ENCODE peak calls at places on chromosomes 6 and 20, in five cellular contexts. One of them, this sample, is unnamed.

GRCh38 chr6:87473419-87473903 is 687 bp downstream of the SLC35A1 start:
- DNase-seq in psoas muscle: no peak
- DNase-seq in bronchial epithelial cell: peak; percentile 71
- DNase-seq in sigmoid colon: no peak
- DNase-seq in CD8-positive, alpha-beta T cell: peak; percentile 33
- DNase-seq in this sample: peak; percentile 68

GRCh38 chr6:143429970-143430369 is 20.5 kb downstream of the ADAT2 start:
- DNase-seq in psoas muscle: no peak
- DNase-seq in bronchial epithelial cell: no peak
- DNase-seq in sigmoid colon: no peak
- DNase-seq in CD8-positive, alpha-beta T cell: no peak
- DNase-seq in this sample: no peak

GRCh38 chr6:122128445-122128844 is 271.0 kb upstream of the HSF2 start:
- DNase-seq in psoas muscle: no peak
- DNase-seq in bronchial epithelial cell: no peak
- DNase-seq in sigmoid colon: no peak
- DNase-seq in CD8-positive, alpha-beta T cell: no peak
- DNase-seq in this sample: no peak

GRCh38 chr20:12914804-12915203 is 94.0 kb upstream of the SPTLC3 start:
- DNase-seq in psoas muscle: no peak
- DNase-seq in bronchial epithelial cell: no peak
- DNase-seq in sigmoid colon: no peak
- DNase-seq in CD8-positive, alpha-beta T cell: no peak
- DNase-seq in this sample: no peak

GRCh38 chr6:132247381-132248159 is 153.7 kb downstream of the MOXD1 start:
- DNase-seq in psoas muscle: no peak
- DNase-seq in bronchial epithelial cell: peak; percentile 38
- DNase-seq in sigmoid colon: no peak
- DNase-seq in CD8-positive, alpha-beta T cell: no peak
- DNase-seq in this sample: no peak

GRCh38 chr20:48787861-48788375 is 39.9 kb downstream of the PREX1 start:
- DNase-seq in psoas muscle: no peak
- DNase-seq in bronchial epithelial cell: peak; percentile 15
- DNase-seq in sigmoid colon: peak; percentile 74
- DNase-seq in CD8-positive, alpha-beta T cell: no peak
- DNase-seq in this sample: no peak

GRCh38 chr6:144327081-144327480 is 41.9 kb downstream of the UTRN start:
- DNase-seq in psoas muscle: no peak
- DNase-seq in bronchial epithelial cell: peak; percentile 72
- DNase-seq in sigmoid colon: no peak
- DNase-seq in CD8-positive, alpha-beta T cell: no peak
- DNase-seq in this sample: no peak

GRCh38 chr20:1871807-1872455 is 23.3 kb upstream of the SIRPA start:
- DNase-seq in psoas muscle: no peak
- DNase-seq in bronchial epithelial cell: no peak
- DNase-seq in sigmoid colon: no peak
- DNase-seq in CD8-positive, alpha-beta T cell: no peak
- DNase-seq in this sample: no peak

GRCh38 chr6:105453968-105454367 is 51.1 kb upstream of the PREP start:
- DNase-seq in psoas muscle: no peak
- DNase-seq in bronchial epithelial cell: no peak
- DNase-seq in sigmoid colon: no peak
- DNase-seq in CD8-positive, alpha-beta T cell: no peak
- DNase-seq in this sample: no peak

GRCh38 chr6:48610846-48611245 is 499.8 kb upstream of the PTCHD4 start:
- DNase-seq in psoas muscle: no peak
- DNase-seq in bronchial epithelial cell: no peak
- DNase-seq in sigmoid colon: no peak
- DNase-seq in CD8-positive, alpha-beta T cell: no peak
- DNase-seq in this sample: no peak

GRCh38 chr20:63009044-63009961 is 2.5 kb upstream of the BHLHE23 start:
- DNase-seq in psoas muscle: peak; percentile 87
- DNase-seq in bronchial epithelial cell: peak; percentile 22
- DNase-seq in sigmoid colon: peak; percentile 76
- DNase-seq in CD8-positive, alpha-beta T cell: peak; percentile 78
- DNase-seq in this sample: peak; percentile 79

GRCh38 chr20:59830107-59831023 is 103.1 kb downstream of the SYCP2 start:
- DNase-seq in psoas muscle: no peak
- DNase-seq in bronchial epithelial cell: peak; percentile 35
- DNase-seq in sigmoid colon: no peak
- DNase-seq in CD8-positive, alpha-beta T cell: no peak
- DNase-seq in this sample: peak; percentile 13

GRCh38 chr6:74755196-74755595 is 450.7 kb downstream of the COL12A1 start:
- DNase-seq in psoas muscle: no peak
- DNase-seq in bronchial epithelial cell: no peak
- DNase-seq in sigmoid colon: no peak
- DNase-seq in CD8-positive, alpha-beta T cell: no peak
- DNase-seq in this sample: no peak

GRCh38 chr6:101117397-101118185 is 236.5 kb upstream of the ASCC3 start:
- DNase-seq in psoas muscle: no peak
- DNase-seq in bronchial epithelial cell: no peak
- DNase-seq in sigmoid colon: no peak
- DNase-seq in CD8-positive, alpha-beta T cell: no peak
- DNase-seq in this sample: peak; percentile 59

GRCh38 chr6:83008631-83009030 is 57.0 kb downstream of the UBE3D start:
- DNase-seq in psoas muscle: no peak
- DNase-seq in bronchial epithelial cell: no peak
- DNase-seq in sigmoid colon: no peak
- DNase-seq in CD8-positive, alpha-beta T cell: no peak
- DNase-seq in this sample: no peak

GRCh38 chr20:38216736-38217595 is 43.6 kb downstream of the KIAA1755 start:
- DNase-seq in psoas muscle: no peak
- DNase-seq in bronchial epithelial cell: no peak
- DNase-seq in sigmoid colon: peak; percentile 60
- DNase-seq in CD8-positive, alpha-beta T cell: no peak
- DNase-seq in this sample: no peak

GRCh38 chr20:20611165-20611564 is 101.3 kb downstream of the RALGAPA2 start:
- DNase-seq in psoas muscle: no peak
- DNase-seq in bronchial epithelial cell: no peak
- DNase-seq in sigmoid colon: no peak
- DNase-seq in CD8-positive, alpha-beta T cell: no peak
- DNase-seq in this sample: no peak

GRCh38 chr6:68778356-68779020 is 143.4 kb downstream of the ADGRB3 start:
- DNase-seq in psoas muscle: no peak
- DNase-seq in bronchial epithelial cell: peak; percentile 37
- DNase-seq in sigmoid colon: no peak
- DNase-seq in CD8-positive, alpha-beta T cell: no peak
- DNase-seq in this sample: no peak

GRCh38 chr20:39706089-39706721 is 744.1 kb downstream of the DHX35 start:
- DNase-seq in psoas muscle: no peak
- DNase-seq in bronchial epithelial cell: no peak
- DNase-seq in sigmoid colon: peak; percentile 69
- DNase-seq in CD8-positive, alpha-beta T cell: no peak
- DNase-seq in this sample: no peak
- H3K4me3 ChIP-seq in psoas muscle: no peak overlapping the region
- H3K4me3 ChIP-seq in bronchial epithelial cell: no peak overlapping the region
- H3K4me3 ChIP-seq in sigmoid colon: no peak overlapping the region
- H3K4me3 ChIP-seq in CD8-positive, alpha-beta T cell: no peak overlapping the region
- H3K4me3 ChIP-seq in this sample: no peak overlapping the region

GRCh38 chr6:349491-349921 is 42.0 kb upstream of the IRF4 start:
- DNase-seq in psoas muscle: no peak
- DNase-seq in bronchial epithelial cell: no peak
- DNase-seq in sigmoid colon: no peak
- DNase-seq in CD8-positive, alpha-beta T cell: no peak
- DNase-seq in this sample: no peak
- TF ChIP-seq CTCF in psoas muscle: no peak
- TF ChIP-seq CTCF in bronchial epithelial cell: no peak
- TF ChIP-seq CTCF in sigmoid colon: no peak
- TF ChIP-seq CTCF in CD8-positive, alpha-beta T cell: no peak
- TF ChIP-seq CTCF in this sample: no peak

GRCh38 chr6:42038811-42039408 is 11.4 kb upstream of the TAF8 start:
- DNase-seq in psoas muscle: no peak
- DNase-seq in bronchial epithelial cell: no peak
- DNase-seq in sigmoid colon: no peak
- DNase-seq in CD8-positive, alpha-beta T cell: no peak
- DNase-seq in this sample: no peak

GRCh38 chr6:42043787-42044475 is 6.4 kb upstream of the TAF8 start:
- DNase-seq in psoas muscle: peak; percentile 93
- DNase-seq in bronchial epithelial cell: peak; percentile 64
- DNase-seq in sigmoid colon: peak; percentile 92
- DNase-seq in CD8-positive, alpha-beta T cell: peak; percentile 90
- DNase-seq in this sample: peak; percentile 95

GRCh38 chr6:42045538-42046460 is 4.5 kb upstream of the TAF8 start:
- DNase-seq in psoas muscle: peak; percentile 92
- DNase-seq in bronchial epithelial cell: peak; percentile 88
- DNase-seq in sigmoid colon: peak; percentile 98
- DNase-seq in CD8-positive, alpha-beta T cell: peak; percentile 66
- DNase-seq in this sample: peak; percentile 91

GRCh38 chr6:42041131-42042055 is 8.9 kb upstream of the TAF8 start:
- DNase-seq in psoas muscle: no peak
- DNase-seq in bronchial epithelial cell: no peak
- DNase-seq in sigmoid colon: peak; percentile 35
- DNase-seq in CD8-positive, alpha-beta T cell: no peak
- DNase-seq in this sample: no peak

DNA sequence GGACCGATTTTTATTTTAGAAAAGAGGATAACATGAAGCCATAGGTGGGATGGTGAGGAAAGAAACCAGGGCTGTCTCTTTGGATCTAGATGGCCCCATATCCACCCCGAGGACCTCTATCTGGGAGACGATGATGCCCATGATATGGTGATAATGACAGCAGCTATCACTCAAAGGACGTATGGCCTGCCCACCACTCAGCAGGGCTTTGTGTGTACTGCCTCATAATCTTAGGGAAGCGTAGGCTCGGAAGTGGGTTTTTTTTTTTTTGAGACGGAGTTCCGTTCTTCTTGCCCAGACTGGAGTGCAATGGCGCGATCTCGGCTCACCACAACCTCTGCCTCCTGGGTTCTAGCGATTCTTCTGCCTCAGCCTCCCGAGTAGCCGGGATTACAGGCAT is 8.2 kb upstream of the TAF8 start:
- DNase-seq in psoas muscle: no peak
- DNase-seq in bronchial epithelial cell: no peak
- DNase-seq in sigmoid colon: no peak
- DNase-seq in CD8-positive, alpha-beta T cell: no peak
- DNase-seq in this sample: no peak
- H3K4me3 ChIP-seq in psoas muscle: no peak overlapping the region
- H3K4me3 ChIP-seq in bronchial epithelial cell: no peak overlapping the region
- H3K4me3 ChIP-seq in sigmoid colon: no peak overlapping the region
- H3K4me3 ChIP-seq in CD8-positive, alpha-beta T cell: peak overlapping the region; percentile 57
- H3K4me3 ChIP-seq in this sample: no peak overlapping the region

DNA sequence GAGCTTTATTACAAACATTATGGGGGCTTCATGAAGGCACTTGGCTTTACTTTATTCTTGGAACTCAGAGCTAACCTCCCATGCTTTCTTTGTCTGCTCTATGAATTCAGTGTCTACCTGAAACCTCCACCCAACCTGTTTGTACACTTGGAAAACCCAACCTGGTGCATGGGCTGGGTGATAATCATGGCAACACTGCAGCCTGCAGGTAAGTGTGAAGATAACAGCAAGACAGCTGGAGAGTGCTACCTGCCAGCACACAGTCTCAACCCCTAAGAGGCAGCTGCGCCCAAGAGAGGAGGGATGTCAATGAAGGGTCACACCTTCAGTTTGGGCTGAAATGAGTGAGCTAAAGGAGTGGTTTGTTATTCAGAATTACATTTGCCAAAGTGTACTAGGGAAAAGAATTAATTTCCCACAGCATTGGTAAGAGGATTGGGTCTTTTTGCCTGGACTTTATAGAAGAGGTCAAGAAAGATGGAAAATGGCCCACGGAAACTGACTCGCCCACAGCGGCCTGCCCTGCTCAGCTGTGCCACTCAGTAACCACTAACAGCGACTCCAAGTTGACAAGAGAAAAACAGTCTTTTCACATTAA is 24.4 kb downstream of the FOXQ1 start:
- DNase-seq in psoas muscle: no peak
- DNase-seq in bronchial epithelial cell: peak; percentile 84
- DNase-seq in sigmoid colon: no peak
- DNase-seq in CD8-positive, alpha-beta T cell: no peak
- DNase-seq in this sample: peak; percentile 67
- TF ChIP-seq CTCF in psoas muscle: no peak
- TF ChIP-seq CTCF in bronchial epithelial cell: peak; percentile 81
- TF ChIP-seq CTCF in sigmoid colon: no peak
- TF ChIP-seq CTCF in CD8-positive, alpha-beta T cell: no peak
- TF ChIP-seq CTCF in this sample: peak; percentile 22

GRCh38 chr20:45842169-45842812 is 8.7 kb downstream of the SNX21 start:
- DNase-seq in psoas muscle: no peak
- DNase-seq in bronchial epithelial cell: no peak
- DNase-seq in sigmoid colon: peak; percentile 90
- DNase-seq in CD8-positive, alpha-beta T cell: no peak
- DNase-seq in this sample: no peak
- H3K4me3 ChIP-seq in psoas muscle: no peak overlapping the region
- H3K4me3 ChIP-seq in bronchial epithelial cell: no peak overlapping the region
- H3K4me3 ChIP-seq in sigmoid colon: no peak overlapping the region
- H3K4me3 ChIP-seq in CD8-positive, alpha-beta T cell: no peak overlapping the region
- H3K4me3 ChIP-seq in this sample: no peak overlapping the region

GRCh38 chr20:34294563-34294962 is 8.6 kb downstream of the AHCY start:
- DNase-seq in psoas muscle: no peak
- DNase-seq in bronchial epithelial cell: no peak
- DNase-seq in sigmoid colon: no peak
- DNase-seq in CD8-positive, alpha-beta T cell: no peak
- DNase-seq in this sample: no peak
- TF ChIP-seq CTCF in psoas muscle: no peak
- TF ChIP-seq CTCF in bronchial epithelial cell: no peak
- TF ChIP-seq CTCF in sigmoid colon: no peak
- TF ChIP-seq CTCF in CD8-positive, alpha-beta T cell: no peak
- TF ChIP-seq CTCF in this sample: no peak

DNA sequence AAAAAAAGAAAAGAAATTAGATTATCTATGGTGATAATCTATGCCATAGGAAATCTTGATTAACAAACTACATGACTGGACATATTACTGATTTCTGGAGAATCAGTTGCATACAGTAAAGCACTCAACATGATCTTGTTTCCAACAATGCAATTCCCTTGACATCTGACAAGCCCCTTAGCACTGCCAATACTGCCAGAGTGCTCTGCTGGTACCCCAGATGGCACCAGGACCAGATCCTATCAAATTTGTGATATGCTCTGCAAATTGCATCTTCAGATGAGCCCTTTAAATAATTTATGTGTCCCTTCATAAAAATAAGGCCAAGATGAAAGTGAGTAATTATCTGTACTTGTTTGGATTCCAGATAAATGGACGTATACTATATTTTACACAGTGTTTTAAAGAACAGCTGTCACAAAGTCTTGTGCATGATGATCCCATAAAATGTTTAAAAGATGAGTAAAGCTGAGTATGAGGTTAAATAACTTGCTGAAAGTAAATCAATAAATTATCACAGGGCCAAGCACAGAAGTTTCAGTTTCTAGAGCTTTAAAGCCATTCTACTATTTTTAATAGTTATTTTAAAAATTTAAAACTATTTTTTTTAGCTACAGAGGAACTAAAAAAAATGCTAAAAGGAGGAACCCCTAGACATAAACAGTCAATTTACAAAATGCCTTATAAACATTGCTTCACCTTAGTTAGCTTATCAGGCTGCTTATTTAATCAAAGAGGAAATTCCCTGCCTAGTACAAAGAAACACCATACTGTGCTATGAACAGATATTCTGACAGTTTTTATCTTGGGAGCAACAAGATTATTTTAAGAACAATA is 42.2 kb downstream of the NUDT3 start:
- DNase-seq in psoas muscle: no peak
- DNase-seq in bronchial epithelial cell: no peak
- DNase-seq in sigmoid colon: no peak
- DNase-seq in CD8-positive, alpha-beta T cell: no peak
- DNase-seq in this sample: no peak
- H3K4me3 ChIP-seq in psoas muscle: no peak overlapping the region
- H3K4me3 ChIP-seq in bronchial epithelial cell: no peak overlapping the region
- H3K4me3 ChIP-seq in sigmoid colon: no peak overlapping the region
- H3K4me3 ChIP-seq in CD8-positive, alpha-beta T cell: no peak overlapping the region
- H3K4me3 ChIP-seq in this sample: no peak overlapping the region

This sample was measured in colonic mucosa.